ENCODE peak calls at places on chromosomes 4 and X, in ten cellular contexts. One of them, this sample, is unnamed. For H3K9me3, the result is how much of the 10 kb centered on the place peaks cover.

GRCh38 chrX:2678583-2678982 is 12.5 kb upstream of the CD99 start:
- DNase-seq in A549: no peak
- DNase-seq in spleen: no peak
- DNase-seq in cardiac muscle cell: no peak
- DNase-seq in tibial nerve: no peak
- DNase-seq in left lung: no peak
- DNase-seq in tibial artery: no peak
- DNase-seq in left ventricle myocardium inferior: no peak
- DNase-seq in heart right ventricle: no peak
- DNase-seq in uterus: no peak
- DNase-seq in this sample: no peak

GRCh38 chrX:73668779-73669178 is 105.8 kb downstream of the CHIC1 start:
- DNase-seq in A549: no peak
- DNase-seq in spleen: no peak
- DNase-seq in cardiac muscle cell: peak
- DNase-seq in tibial nerve: no peak
- DNase-seq in left lung: no peak
- DNase-seq in tibial artery: no peak
- DNase-seq in left ventricle myocardium inferior: peak
- DNase-seq in heart right ventricle: peak
- DNase-seq in uterus: no peak
- DNase-seq in this sample: no peak

GRCh38 chr4:122003335-122003734 is 51.5 kb upstream of the TRPC3 start:
- DNase-seq in A549: peak
- DNase-seq in spleen: no peak
- DNase-seq in cardiac muscle cell: peak
- DNase-seq in tibial nerve: peak
- DNase-seq in left lung: no peak
- DNase-seq in tibial artery: no peak
- DNase-seq in left ventricle myocardium inferior: no peak
- DNase-seq in heart right ventricle: no peak
- DNase-seq in uterus: no peak
- DNase-seq in this sample: no peak

GRCh38 chrX:12292996-12293765 is 154.9 kb downstream of the FRMPD4 start:
- DNase-seq in A549: no peak
- DNase-seq in spleen: no peak
- DNase-seq in cardiac muscle cell: peak
- DNase-seq in tibial nerve: no peak
- DNase-seq in left lung: no peak
- DNase-seq in tibial artery: no peak
- DNase-seq in left ventricle myocardium inferior: no peak
- DNase-seq in heart right ventricle: no peak
- DNase-seq in uterus: no peak
- DNase-seq in this sample: peak

GRCh38 chr4:6493668-6494304 is 21.4 kb upstream of the PPP2R2C start:
- DNase-seq in A549: no peak
- DNase-seq in spleen: no peak
- DNase-seq in cardiac muscle cell: peak
- DNase-seq in tibial nerve: no peak
- DNase-seq in left lung: no peak
- DNase-seq in tibial artery: no peak
- DNase-seq in left ventricle myocardium inferior: no peak
- DNase-seq in heart right ventricle: no peak
- DNase-seq in uterus: no peak
- DNase-seq in this sample: no peak

GRCh38 chrX:105636667-105637066 is 185.7 kb upstream of the NRK start:
- DNase-seq in A549: no peak
- DNase-seq in spleen: no peak
- DNase-seq in cardiac muscle cell: no peak
- DNase-seq in tibial nerve: no peak
- DNase-seq in left lung: no peak
- DNase-seq in tibial artery: no peak
- DNase-seq in left ventricle myocardium inferior: no peak
- DNase-seq in heart right ventricle: no peak
- DNase-seq in uterus: no peak
- DNase-seq in this sample: no peak

GRCh38 chr4:142315999-142316398 is 530.1 kb downstream of the INPP4B start:
- DNase-seq in A549: no peak
- DNase-seq in spleen: no peak
- DNase-seq in cardiac muscle cell: no peak
- DNase-seq in tibial nerve: no peak
- DNase-seq in left lung: no peak
- DNase-seq in tibial artery: no peak
- DNase-seq in left ventricle myocardium inferior: no peak
- DNase-seq in heart right ventricle: no peak
- DNase-seq in uterus: no peak
- DNase-seq in this sample: no peak

GRCh38 chrX:93985621-93986020 is 311.6 kb downstream of the FAM133A start:
- DNase-seq in A549: no peak
- DNase-seq in spleen: no peak
- DNase-seq in cardiac muscle cell: no peak
- DNase-seq in tibial nerve: no peak
- DNase-seq in left lung: no peak
- DNase-seq in tibial artery: no peak
- DNase-seq in left ventricle myocardium inferior: no peak
- DNase-seq in heart right ventricle: no peak
- DNase-seq in uterus: no peak
- DNase-seq in this sample: no peak

GRCh38 chr4:136457577-136457976 is 1074.7 kb downstream of the PCDH18 start:
- DNase-seq in A549: no peak
- DNase-seq in spleen: no peak
- DNase-seq in cardiac muscle cell: no peak
- DNase-seq in tibial nerve: no peak
- DNase-seq in left lung: peak
- DNase-seq in tibial artery: no peak
- DNase-seq in left ventricle myocardium inferior: no peak
- DNase-seq in heart right ventricle: no peak
- DNase-seq in uterus: no peak
- DNase-seq in this sample: no peak

GRCh38 chr4:136461533-136461932 is 1070.8 kb downstream of the PCDH18 start:
- DNase-seq in A549: no peak
- DNase-seq in spleen: no peak
- DNase-seq in cardiac muscle cell: no peak
- DNase-seq in tibial nerve: no peak
- DNase-seq in left lung: no peak
- DNase-seq in tibial artery: no peak
- DNase-seq in left ventricle myocardium inferior: no peak
- DNase-seq in heart right ventricle: no peak
- DNase-seq in uterus: no peak
- DNase-seq in this sample: no peak

GRCh38 chr4:136457004-136457403 is 1075.3 kb downstream of the PCDH18 start:
- DNase-seq in A549: no peak
- DNase-seq in spleen: no peak
- DNase-seq in cardiac muscle cell: no peak
- DNase-seq in tibial nerve: no peak
- DNase-seq in left lung: no peak
- DNase-seq in tibial artery: no peak
- DNase-seq in left ventricle myocardium inferior: no peak
- DNase-seq in heart right ventricle: no peak
- DNase-seq in uterus: no peak
- DNase-seq in this sample: no peak

GRCh38 chr4:136463941-136464340 is 1068.4 kb downstream of the PCDH18 start:
- DNase-seq in A549: no peak
- DNase-seq in spleen: no peak
- DNase-seq in cardiac muscle cell: no peak
- DNase-seq in tibial nerve: no peak
- DNase-seq in left lung: no peak
- DNase-seq in tibial artery: no peak
- DNase-seq in left ventricle myocardium inferior: no peak
- DNase-seq in heart right ventricle: no peak
- DNase-seq in uterus: no peak
- DNase-seq in this sample: no peak

DNA sequence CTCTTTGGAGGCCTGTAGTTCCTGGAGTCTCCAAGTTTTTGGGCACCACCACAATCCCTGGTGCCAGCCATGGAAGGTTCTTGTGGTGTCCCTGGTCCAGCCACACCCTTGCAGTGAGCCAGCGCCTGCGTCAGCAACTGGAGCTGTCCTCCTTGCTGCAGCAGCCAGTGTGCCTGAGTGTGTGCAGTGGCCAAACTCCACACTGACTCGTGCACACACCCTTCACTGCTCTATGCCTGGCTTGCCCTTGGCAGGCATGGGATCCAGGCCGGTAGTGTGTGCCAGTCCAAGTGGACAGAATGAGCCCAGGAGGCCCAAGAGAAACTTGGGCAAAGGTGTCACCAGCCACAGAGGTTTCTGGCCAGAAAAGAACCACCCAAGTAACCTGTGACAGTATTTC is 1074.0 kb downstream of the PCDH18 start:
- DNase-seq in A549: no peak
- DNase-seq in spleen: peak
- DNase-seq in cardiac muscle cell: no peak
- DNase-seq in tibial nerve: no peak
- DNase-seq in left lung: peak
- DNase-seq in tibial artery: no peak
- DNase-seq in left ventricle myocardium inferior: no peak
- DNase-seq in heart right ventricle: no peak
- DNase-seq in uterus: no peak
- DNase-seq in this sample: no peak
- H3K4me3 ChIP-seq in A549: no peak
- H3K4me3 ChIP-seq in spleen: no peak
- H3K4me3 ChIP-seq in cardiac muscle cell: no peak
- H3K4me3 ChIP-seq in tibial nerve: no peak
- H3K4me3 ChIP-seq in left lung: no peak
- H3K4me3 ChIP-seq in tibial artery: no peak
- H3K4me3 ChIP-seq in left ventricle myocardium inferior: no peak
- H3K4me3 ChIP-seq in heart right ventricle: no peak
- H3K4me3 ChIP-seq in uterus: no peak
- H3K4me3 ChIP-seq in this sample: no peak

DNA sequence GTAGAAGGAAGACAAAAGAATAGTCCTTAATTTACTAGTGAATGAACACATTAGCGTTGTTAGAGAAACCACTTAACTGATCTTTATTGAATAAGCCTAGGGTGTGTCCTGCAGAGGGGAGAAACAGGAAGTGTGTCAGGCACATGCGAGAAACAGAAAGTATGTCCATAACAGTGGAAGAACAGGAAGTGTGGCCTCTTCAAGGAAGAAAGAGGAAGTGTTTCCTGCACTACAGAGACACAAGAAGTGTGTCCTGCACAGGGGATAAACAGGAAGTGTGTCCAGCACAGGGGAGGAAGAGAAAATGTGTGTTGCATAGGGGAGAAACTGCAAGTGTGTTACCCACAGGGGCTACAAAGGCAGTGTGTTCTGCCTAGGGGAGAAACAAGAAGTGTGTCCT is 539.6 kb upstream of the PRKX start:
- DNase-seq in A549: no peak
- DNase-seq in spleen: no peak
- DNase-seq in cardiac muscle cell: no peak
- DNase-seq in tibial nerve: no peak
- DNase-seq in left lung: no peak
- DNase-seq in tibial artery: no peak
- DNase-seq in left ventricle myocardium inferior: no peak
- DNase-seq in heart right ventricle: no peak
- DNase-seq in uterus: no peak
- DNase-seq in this sample: no peak
- H3K9me3 ChIP-seq in A549: under half
- H3K9me3 ChIP-seq in spleen: under half
- H3K9me3 ChIP-seq in cardiac muscle cell: under half
- H3K9me3 ChIP-seq in tibial nerve: under half
- H3K9me3 ChIP-seq in left lung: under half
- H3K9me3 ChIP-seq in tibial artery: under half
- H3K9me3 ChIP-seq in left ventricle myocardium inferior: under half
- H3K9me3 ChIP-seq in heart right ventricle: under half
- H3K9me3 ChIP-seq in uterus: under half
- H3K9me3 ChIP-seq in this sample: under half

GRCh38 chr4:17812125-17812524 is 1.3 kb downstream of the NCAPG start:
- DNase-seq in A549: no peak
- DNase-seq in spleen: no peak
- DNase-seq in cardiac muscle cell: no peak
- DNase-seq in tibial nerve: no peak
- DNase-seq in left lung: no peak
- DNase-seq in tibial artery: no peak
- DNase-seq in left ventricle myocardium inferior: no peak
- DNase-seq in heart right ventricle: no peak
- DNase-seq in uterus: no peak
- DNase-seq in this sample: no peak

GRCh38 chr4:17810260-17811077 is at the start of the genes DCAF16 and NCAPG:
- DNase-seq in A549: peak
- DNase-seq in spleen: peak
- DNase-seq in cardiac muscle cell: peak
- DNase-seq in tibial nerve: peak
- DNase-seq in left lung: peak
- DNase-seq in tibial artery: peak
- DNase-seq in left ventricle myocardium inferior: peak
- DNase-seq in heart right ventricle: peak
- DNase-seq in uterus: peak
- DNase-seq in this sample: peak

GRCh38 chr4:17814140-17814539 is 3.4 kb downstream of the NCAPG start:
- DNase-seq in A549: no peak
- DNase-seq in spleen: no peak
- DNase-seq in cardiac muscle cell: peak
- DNase-seq in tibial nerve: no peak
- DNase-seq in left lung: no peak
- DNase-seq in tibial artery: no peak
- DNase-seq in left ventricle myocardium inferior: no peak
- DNase-seq in heart right ventricle: no peak
- DNase-seq in uterus: no peak
- DNase-seq in this sample: no peak

GRCh38 chr4:17811078-17811603 is 362 bp downstream of the NCAPG start:
- DNase-seq in A549: no peak
- DNase-seq in spleen: no peak
- DNase-seq in cardiac muscle cell: no peak
- DNase-seq in tibial nerve: no peak
- DNase-seq in left lung: no peak
- DNase-seq in tibial artery: no peak
- DNase-seq in left ventricle myocardium inferior: peak
- DNase-seq in heart right ventricle: peak
- DNase-seq in uterus: no peak
- DNase-seq in this sample: no peak

DNA sequence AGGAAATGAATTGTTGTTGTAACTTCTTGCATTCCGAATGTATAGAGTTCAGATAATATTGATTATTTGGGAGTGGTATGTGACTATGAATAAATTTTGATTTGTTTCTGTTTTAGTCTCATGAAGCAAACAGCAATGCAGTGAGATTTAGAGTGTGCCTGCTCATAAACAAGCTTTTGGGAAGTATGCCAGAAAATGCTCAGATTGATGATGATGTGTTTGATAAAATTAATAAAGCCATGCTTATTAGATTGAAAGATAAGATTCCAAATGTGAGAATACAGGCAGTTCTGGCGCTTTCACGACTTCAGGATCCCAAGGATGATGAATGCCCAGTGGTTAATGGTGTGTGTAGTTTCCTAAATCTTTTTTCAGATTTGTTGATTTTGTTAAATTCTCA is 2.0 kb downstream of the NCAPG start:
- DNase-seq in A549: no peak
- DNase-seq in spleen: no peak
- DNase-seq in cardiac muscle cell: peak
- DNase-seq in tibial nerve: no peak
- DNase-seq in left lung: no peak
- DNase-seq in tibial artery: no peak
- DNase-seq in left ventricle myocardium inferior: no peak
- DNase-seq in heart right ventricle: no peak
- DNase-seq in uterus: no peak
- DNase-seq in this sample: no peak
- H3K27ac ChIP-seq in A549: no peak
- H3K27ac ChIP-seq in spleen: no peak
- H3K27ac ChIP-seq in cardiac muscle cell: no peak
- H3K27ac ChIP-seq in tibial nerve: no peak
- H3K27ac ChIP-seq in left lung: no peak
- H3K27ac ChIP-seq in tibial artery: no peak
- H3K27ac ChIP-seq in left ventricle myocardium inferior: no peak
- H3K27ac ChIP-seq in heart right ventricle: no peak
- H3K27ac ChIP-seq in uterus: no peak
- H3K27ac ChIP-seq in this sample: no peak

GRCh38 chr4:48475770-48476169 is 7.4 kb upstream of the SLC10A4 start:
- DNase-seq in A549: no peak
- DNase-seq in spleen: no peak
- DNase-seq in cardiac muscle cell: no peak
- DNase-seq in tibial nerve: no peak
- DNase-seq in left lung: no peak
- DNase-seq in tibial artery: no peak
- DNase-seq in left ventricle myocardium inferior: no peak
- DNase-seq in heart right ventricle: no peak
- DNase-seq in uterus: no peak
- DNase-seq in this sample: no peak

GRCh38 chr4:48470135-48470534 is 13.0 kb upstream of the SLC10A4 start:
- DNase-seq in A549: no peak
- DNase-seq in spleen: no peak
- DNase-seq in cardiac muscle cell: no peak
- DNase-seq in tibial nerve: no peak
- DNase-seq in left lung: no peak
- DNase-seq in tibial artery: no peak
- DNase-seq in left ventricle myocardium inferior: no peak
- DNase-seq in heart right ventricle: no peak
- DNase-seq in uterus: no peak
- DNase-seq in this sample: no peak

GRCh38 chr4:48467891-48468290 is 15.3 kb upstream of the SLC10A4 start:
- DNase-seq in A549: no peak
- DNase-seq in spleen: no peak
- DNase-seq in cardiac muscle cell: no peak
- DNase-seq in tibial nerve: no peak
- DNase-seq in left lung: no peak
- DNase-seq in tibial artery: no peak
- DNase-seq in left ventricle myocardium inferior: no peak
- DNase-seq in heart right ventricle: no peak
- DNase-seq in uterus: no peak
- DNase-seq in this sample: no peak

GRCh38 chr4:48470570-48470969 is 12.6 kb upstream of the SLC10A4 start:
- DNase-seq in A549: no peak
- DNase-seq in spleen: no peak
- DNase-seq in cardiac muscle cell: no peak
- DNase-seq in tibial nerve: no peak
- DNase-seq in left lung: no peak
- DNase-seq in tibial artery: no peak
- DNase-seq in left ventricle myocardium inferior: no peak
- DNase-seq in heart right ventricle: no peak
- DNase-seq in uterus: no peak
- DNase-seq in this sample: no peak

DNA sequence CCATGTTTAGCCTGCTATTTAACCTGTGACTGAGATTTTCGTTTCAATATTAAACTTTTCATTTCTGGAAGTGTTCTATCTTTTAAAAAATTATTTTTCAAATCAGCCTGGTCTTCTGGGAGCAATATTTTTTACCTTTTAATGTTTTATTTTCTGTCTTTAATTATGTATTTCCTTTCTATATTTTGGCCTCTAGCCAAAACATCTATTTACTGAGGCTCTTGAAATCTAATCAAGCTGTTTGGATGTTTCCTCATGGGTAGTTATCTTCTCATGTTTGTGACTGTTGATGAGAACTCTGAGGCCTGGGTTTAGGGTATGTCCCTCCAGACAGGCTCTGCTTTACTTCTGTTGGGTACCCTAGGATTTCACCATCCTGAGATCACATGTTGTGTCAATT is 10.3 kb upstream of the SLC10A4 start:
- DNase-seq in A549: no peak
- DNase-seq in spleen: no peak
- DNase-seq in cardiac muscle cell: no peak
- DNase-seq in tibial nerve: no peak
- DNase-seq in left lung: no peak
- DNase-seq in tibial artery: no peak
- DNase-seq in left ventricle myocardium inferior: no peak
- DNase-seq in heart right ventricle: no peak
- DNase-seq in uterus: no peak
- DNase-seq in this sample: no peak
- H3K4me3 ChIP-seq in A549: no peak
- H3K4me3 ChIP-seq in spleen: no peak
- H3K4me3 ChIP-seq in cardiac muscle cell: no peak
- H3K4me3 ChIP-seq in tibial nerve: no peak
- H3K4me3 ChIP-seq in left lung: no peak
- H3K4me3 ChIP-seq in tibial artery: no peak
- H3K4me3 ChIP-seq in left ventricle myocardium inferior: no peak
- H3K4me3 ChIP-seq in heart right ventricle: no peak
- H3K4me3 ChIP-seq in uterus: no peak
- H3K4me3 ChIP-seq in this sample: no peak

This sample was measured in AG04450.